ENCODE peak calls at places on chromosome 7, in seven cellular contexts. W is mammary epithelial cell; P is SK-N-SH; N is naive thymus-derived CD4-positive, alpha-beta T cell; F is heart left ventricle; Z is SJSA1; K is right cardiac atrium. U is an unnamed sample.

GRCh38 chr7:6590645-6591110 is 857 bp downstream of the INTS15 start:
- DNase-seq in W (no peak), P (no peak), N (no peak), F (no peak), Z (no peak), K (no peak), U (peak)

GRCh38 chr7:1329966-1330915 is 97.6 kb downstream of the UNCX start:
- DNase-seq in W (no peak), P (peak), N (no peak), F (no peak), Z (no peak), K (no peak), U (no peak)

GRCh38 chr7:93765475-93765874 is 125.1 kb downstream of the TFPI2 start:
- DNase-seq in W (no peak), P (no peak), N (no peak), F (no peak), Z (no peak), K (no peak), U (no peak)

GRCh38 chr7:50431906-50432305 is 18.2 kb downstream of the FIGNL1 start:
- DNase-seq in W (no peak), P (no peak), N (no peak), F (no peak), Z (no peak), K (no peak), U (no peak)

GRCh38 chr7:31326416-31326815 is 14.1 kb downstream of the NEUROD6 start:
- DNase-seq in W (no peak), P (no peak), N (no peak), F (no peak), Z (no peak), K (no peak), U (no peak)

GRCh38 chr7:151408839-151409554 is 841 bp downstream of the WDR86 start:
- DNase-seq in W (no peak), P (peak), N (peak), F (no peak), Z (no peak), K (peak), U (no peak)

GRCh38 chr7:24963218-24963617 is 16.8 kb downstream of the OSBPL3 start:
- DNase-seq in W (no peak), P (no peak), N (no peak), F (peak), Z (no peak), K (peak), U (no peak)

GRCh38 chr7:69967152-69967591 is 368.9 kb downstream of the AUTS2 start:
- DNase-seq in W (no peak), P (peak), N (no peak), F (peak), Z (no peak), K (peak), U (no peak)

GRCh38 chr7:80187279-80187678 is 52.6 kb downstream of the GNAI1 start:
- DNase-seq in W (no peak), P (no peak), N (no peak), F (no peak), Z (no peak), K (no peak), U (no peak)

GRCh38 chr7:716212-716611 is 10.3 kb upstream of the DNAAF5 start:
- DNase-seq in W (no peak), P (no peak), N (no peak), F (no peak), Z (no peak), K (no peak), U (no peak)

GRCh38 chr7:1632506-1632905 is 37.6 kb upstream of the ELFN1 start:
- DNase-seq in W (no peak), P (no peak), N (no peak), F (no peak), Z (no peak), K (no peak), U (no peak)

GRCh38 chr7:156969972-156970420 is 20.5 kb downstream of the NOM1 start:
- DNase-seq in W (peak), P (no peak), N (no peak), F (no peak), Z (no peak), K (no peak), U (no peak)

GRCh38 chr7:128410092-128410665 is 397 bp upstream of the IMPDH1 start:
- DNase-seq in W (peak), P (peak), N (peak), F (peak), Z (peak), K (peak), U (peak)

GRCh38 chr7:102300643-102301211 is 14.1 kb downstream of the SH2B2 start:
- DNase-seq in W (no peak), P (no peak), N (no peak), F (no peak), Z (no peak), K (no peak), U (no peak)

GRCh38 chr7:130649004-130649790 is 19.4 kb downstream of the COPG2 start:
- DNase-seq in W (peak), P (no peak), N (no peak), F (no peak), Z (peak), K (no peak), U (no peak)

GRCh38 chr7:143285454-143285756 is 647 bp downstream of the TMEM139 start:
- DNase-seq in W (peak), P (no peak), N (no peak), F (no peak), Z (no peak), K (no peak), U (no peak)

GRCh38 chr7:141071855-141072547 is 1.9 kb upstream of the TMEM178B start:
- DNase-seq in W (no peak), P (peak), N (no peak), F (no peak), Z (no peak), K (no peak), U (peak)

GRCh38 chr7:39645482-39646407 is 22.4 kb downstream of the RALA start:
- DNase-seq in W (no peak), P (no peak), N (no peak), F (no peak), Z (no peak), K (no peak), U (no peak)

GRCh38 chr7:1713502-1714484 is 43.7 kb downstream of the ELFN1 start:
- DNase-seq in W (no peak), P (peak), N (no peak), F (peak), Z (no peak), K (peak), U (peak)

GRCh38 chr7:7996568-7996967 is 28.0 kb downstream of the GLCCI1 start:
- DNase-seq in W (peak), P (no peak), N (no peak), F (no peak), Z (no peak), K (no peak), U (no peak)

GRCh38 chr7:36272567-36273269 is 116.9 kb upstream of the ANLN start:
- DNase-seq in W (no peak), P (no peak), N (no peak), F (no peak), Z (no peak), K (no peak), U (peak)

GRCh38 chr7:91894781-91895480 is 14.4 kb upstream of the MTERF1 start:
- DNase-seq in W (no peak), P (no peak), N (no peak), F (no peak), Z (peak), K (no peak), U (no peak)

GRCh38 chr7:20444041-20444440 is 113.3 kb downstream of the ITGB8 start:
- DNase-seq in W (no peak), P (no peak), N (no peak), F (no peak), Z (peak), K (no peak), U (no peak)

GRCh38 chr7:919924-920341 is 34.5 kb downstream of the ADAP1 start:
- DNase-seq in W (no peak), P (no peak), N (no peak), F (peak), Z (no peak), K (peak), U (no peak)

GRCh38 chr7:130345106-130345505 is 490 bp downstream of the CPA5 start:
- DNase-seq in W (no peak), P (no peak), N (no peak), F (no peak), Z (no peak), K (no peak), U (no peak)

GRCh38 chr7:27478104-27478503 is 184.6 kb downstream of the HIBADH start:
- DNase-seq in W (no peak), P (no peak), N (no peak), F (no peak), Z (no peak), K (no peak), U (no peak)

GRCh38 chr7:16083931-16084330 is 337.4 kb downstream of the CRPPA start:
- DNase-seq in W (peak), P (no peak), N (no peak), F (no peak), Z (peak), K (no peak), U (no peak)

GRCh38 chr7:21869785-21870402 is 75.8 kb downstream of the CDCA7L start:
- DNase-seq in W (no peak), P (no peak), N (no peak), F (no peak), Z (no peak), K (no peak), U (no peak)

GRCh38 chr7:157540606-157541294 is 203.9 kb downstream of the DNAJB6 start:
- DNase-seq in W (no peak), P (no peak), N (no peak), F (no peak), Z (no peak), K (peak), U (no peak)

GRCh38 chr7:66741-67140 is 125.6 kb upstream of the FAM20C start:
- DNase-seq in W (no peak), P (no peak), N (no peak), F (no peak), Z (no peak), K (no peak), U (no peak)

GRCh38 chr7:36286241-36286640 is 103.4 kb upstream of the ANLN start:
- DNase-seq in W (no peak), P (no peak), N (peak), F (no peak), Z (no peak), K (no peak), U (no peak)

GRCh38 chr7:158028290-158028941 is 559.2 kb downstream of the PTPRN2 start:
- DNase-seq in W (no peak), P (no peak), N (no peak), F (no peak), Z (no peak), K (no peak), U (no peak)

GRCh38 chr7:46301677-46302076 is 380.6 kb upstream of the IGFBP3 start:
- DNase-seq in W (peak), P (no peak), N (no peak), F (no peak), Z (no peak), K (no peak), U (no peak)

GRCh38 chr7:50610521-50611277 is 45.5 kb upstream of the DDC start:
- DNase-seq in W (peak), P (no peak), N (peak), F (no peak), Z (peak), K (no peak), U (no peak)

GRCh38 chr7:28130277-28130676 is 50.3 kb downstream of the JAZF1 start:
- DNase-seq in W (no peak), P (no peak), N (no peak), F (no peak), Z (peak), K (no peak), U (no peak)

DNA sequence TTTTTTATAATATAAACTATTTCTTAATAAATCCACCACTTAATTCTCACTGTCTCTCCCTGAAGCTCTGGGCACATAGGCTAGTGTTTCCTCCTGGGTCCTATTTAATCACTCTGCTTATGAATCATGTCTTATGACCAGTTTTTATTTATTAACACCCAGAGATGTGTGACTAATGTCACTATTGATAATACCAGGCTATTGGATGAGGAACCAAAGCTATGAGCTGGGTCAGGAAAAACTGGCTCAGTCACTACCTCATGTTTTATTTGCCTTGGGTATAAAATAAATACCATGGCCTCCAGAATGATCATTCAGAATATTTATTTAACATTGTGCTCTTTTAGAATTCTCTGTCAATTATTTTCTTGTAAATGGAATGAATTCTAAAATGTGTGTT is 5.2 kb downstream of the SEMA3E start:
- DNase-seq in W (peak), P (no peak), N (no peak), F (no peak), Z (no peak), K (no peak), U (no peak)
- H3K27ac ChIP-seq in W (no peak), P (no peak), N (no peak), F (no peak), Z (no peak), K (no peak), U (no peak)

GRCh38 chr7:29483219-29484104 is 80.2 kb upstream of the PRR15 start:
- DNase-seq in W (no peak), P (no peak), N (no peak), F (no peak), Z (peak), K (peak), U (no peak)
- H3K27ac ChIP-seq in W (no peak), P (no peak), N (no peak), F (no peak), Z (peak), K (no peak), U (no peak)

DNA sequence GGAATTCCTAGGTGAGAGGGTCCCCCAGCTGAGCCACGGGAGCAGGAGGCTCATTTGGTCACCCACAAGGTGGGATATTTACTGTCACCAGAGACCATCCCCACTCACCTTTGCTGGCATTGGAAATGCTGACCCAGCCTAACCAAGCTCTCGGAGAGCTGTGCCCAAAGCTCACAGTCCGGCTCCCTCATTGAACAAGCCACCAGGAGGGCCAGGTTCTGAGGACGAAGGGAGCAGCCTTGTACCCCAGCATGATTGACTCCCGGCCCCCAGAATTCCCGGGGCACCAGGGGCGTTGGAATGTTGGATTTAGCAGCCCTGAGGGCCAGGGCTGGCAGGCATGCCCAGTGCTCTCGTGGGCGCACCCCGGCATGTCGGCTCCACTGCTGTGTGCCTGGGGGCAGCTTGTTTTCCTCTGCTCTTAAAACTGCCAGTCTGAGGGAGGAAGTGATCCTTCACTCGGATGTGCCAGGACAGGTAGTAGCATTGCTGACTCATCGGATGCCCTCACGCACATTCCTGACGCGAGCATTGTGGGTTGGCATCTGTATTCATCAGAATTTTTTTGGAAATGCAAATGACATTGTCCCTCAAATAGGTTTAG is 23.3 kb downstream of the CLIP2 start:
- DNase-seq in W (peak), P (peak), N (no peak), F (no peak), Z (no peak), K (no peak), U (no peak)
- H3K27ac ChIP-seq in W (peak), P (no peak), N (no peak), F (no peak), Z (no peak), K (no peak), U (no peak)

GRCh38 chr7:83476501-83476900 is 172.4 kb downstream of the SEMA3E start:
- DNase-seq in W (no peak), P (no peak), N (no peak), F (no peak), Z (no peak), K (no peak), U (no peak)
- H3K27ac ChIP-seq in W (no peak), P (no peak), N (no peak), F (no peak), Z (no peak), K (no peak), U (no peak)

GRCh38 chr7:88167223-88167622 is 52.6 kb downstream of the SRI start:
- DNase-seq in W (no peak), P (peak), N (no peak), F (no peak), Z (no peak), K (no peak), U (no peak)
- H3K27ac ChIP-seq in W (no peak), P (peak), N (no peak), F (no peak), Z (no peak), K (no peak), U (no peak)

GRCh38 chr7:66277492-66277891 is 72.4 kb downstream of the TPST1 start:
- DNase-seq in W (no peak), P (no peak), N (no peak), F (no peak), Z (no peak), K (no peak), U (no peak)

GRCh38 chr7:66281678-66282593 is 76.8 kb downstream of the TPST1 start:
- DNase-seq in W (peak), P (no peak), N (no peak), F (peak), Z (peak), K (no peak), U (no peak)

GRCh38 chr7:66279912-66280311 is 74.8 kb downstream of the TPST1 start:
- DNase-seq in W (no peak), P (no peak), N (no peak), F (no peak), Z (no peak), K (no peak), U (no peak)

GRCh38 chr7:66282594-66282935 is 77.4 kb downstream of the TPST1 start:
- DNase-seq in W (no peak), P (no peak), N (no peak), F (no peak), Z (no peak), K (no peak), U (no peak)

DNA sequence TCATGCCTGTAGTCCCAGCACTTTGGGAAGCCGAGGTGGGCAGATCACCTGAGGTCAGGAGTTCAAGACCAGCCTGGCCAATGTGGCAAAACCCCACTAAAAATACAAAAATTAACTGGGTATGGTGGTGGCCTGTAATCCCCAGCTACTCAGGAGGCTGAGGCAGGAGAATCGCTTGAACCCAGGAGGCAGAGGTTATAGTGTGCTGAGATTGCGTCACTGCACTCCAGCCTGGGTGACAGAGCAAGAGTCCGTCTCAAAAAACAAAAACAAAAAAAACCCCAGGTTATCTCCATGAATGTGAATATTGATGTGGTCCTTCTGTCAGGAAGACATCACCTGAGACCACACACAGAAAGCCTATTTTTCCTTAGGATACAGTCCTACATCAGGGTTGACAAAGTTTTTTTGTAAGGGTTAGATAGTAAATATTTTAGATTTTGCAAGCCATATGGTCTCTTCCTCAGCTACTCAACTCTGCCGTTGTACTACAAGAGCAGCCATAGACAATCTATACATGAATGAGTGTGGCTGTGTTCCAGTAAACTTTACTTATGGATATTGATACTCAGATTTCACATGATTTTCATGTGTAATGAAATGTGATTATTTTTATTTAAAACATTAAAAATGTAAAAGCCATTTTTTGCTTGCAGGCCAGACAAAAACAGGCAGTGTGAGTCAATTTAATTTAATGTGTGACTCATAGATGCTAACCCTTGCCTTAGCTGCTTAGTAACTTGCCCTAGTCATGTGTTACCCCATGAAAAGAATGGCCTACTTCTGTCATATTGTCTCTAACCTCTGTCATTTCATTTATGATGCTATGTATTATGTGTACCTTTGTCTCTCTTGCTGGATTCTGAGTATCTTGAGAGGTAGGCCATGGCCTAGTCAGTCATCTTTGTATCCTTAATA is 78.1 kb downstream of the TPST1 start:
- DNase-seq in W (peak), P (no peak), N (no peak), F (no peak), Z (peak), K (no peak), U (no peak)
- H3K27ac ChIP-seq in W (peak), P (peak), N (no peak), F (no peak), Z (peak), K (no peak), U (no peak)

GRCh38 chr7:98836811-98837631 is 32.8 kb downstream of the TMEM130 start:
- DNase-seq in W (no peak), P (peak), N (no peak), F (peak), Z (peak), K (peak), U (peak)
- H3K27ac ChIP-seq in W (no peak), P (no peak), N (no peak), F (no peak), Z (no peak), K (no peak), U (no peak)

GRCh38 chr7:121529003-121529402 is 132.9 kb upstream of the FAM3C start:
- DNase-seq in W (no peak), P (no peak), N (no peak), F (no peak), Z (no peak), K (no peak), U (no peak)
- H3K27ac ChIP-seq in W (no peak), P (peak), N (no peak), F (no peak), Z (no peak), K (no peak), U (no peak)

U was measured in WERI-Rb-1.